ENCODE peak calls at places on chromosomes 12 and 14, in six cellular contexts. One of them, this sample, is unnamed.

GRCh38 chr12:112370156-112370555 is 12.1 kb downstream of the HECTD4 start:
- DNase-seq in AG09309: no peak
- DNase-seq in uterus: no peak
- DNase-seq in HT1080: no peak
- DNase-seq in COR-L47: no peak
- DNase-seq in NCI-H1417 treated with DMSO at 0.1 percent for 48 hours: no peak
- DNase-seq in this sample: no peak

GRCh38 chr12:43060738-43061137 is 471.2 kb upstream of the PRICKLE1 start:
- DNase-seq in AG09309: no peak
- DNase-seq in uterus: no peak
- DNase-seq in HT1080: no peak
- DNase-seq in COR-L47: no peak
- DNase-seq in NCI-H1417 treated with DMSO at 0.1 percent for 48 hours: no peak
- DNase-seq in this sample: no peak

GRCh38 chr12:115472852-115473251 is 788.9 kb upstream of the TBX3 start:
- DNase-seq in AG09309: no peak
- DNase-seq in uterus: no peak
- DNase-seq in HT1080: no peak
- DNase-seq in COR-L47: no peak
- DNase-seq in NCI-H1417 treated with DMSO at 0.1 percent for 48 hours: no peak
- DNase-seq in this sample: no peak

GRCh38 chr12:70756118-70756517 is 118.9 kb upstream of the PTPRB start:
- DNase-seq in AG09309: peak
- DNase-seq in uterus: peak
- DNase-seq in HT1080: peak
- DNase-seq in COR-L47: no peak
- DNase-seq in NCI-H1417 treated with DMSO at 0.1 percent for 48 hours: no peak
- DNase-seq in this sample: no peak

GRCh38 chr14:90568405-90568804 is 171.6 kb downstream of the CALM1 start:
- DNase-seq in AG09309: no peak
- DNase-seq in uterus: no peak
- DNase-seq in HT1080: no peak
- DNase-seq in COR-L47: no peak
- DNase-seq in NCI-H1417 treated with DMSO at 0.1 percent for 48 hours: no peak
- DNase-seq in this sample: no peak

GRCh38 chr12:1607940-1608782 is 13.8 kb upstream of the FBXL14 start:
- DNase-seq in AG09309: no peak
- DNase-seq in uterus: no peak
- DNase-seq in HT1080: no peak
- DNase-seq in COR-L47: no peak
- DNase-seq in NCI-H1417 treated with DMSO at 0.1 percent for 48 hours: no peak
- DNase-seq in this sample: no peak

GRCh38 chr14:93884950-93885349 is 42.2 kb upstream of the FAM181A start:
- DNase-seq in AG09309: no peak
- DNase-seq in uterus: no peak
- DNase-seq in HT1080: no peak
- DNase-seq in COR-L47: no peak
- DNase-seq in NCI-H1417 treated with DMSO at 0.1 percent for 48 hours: no peak
- DNase-seq in this sample: no peak

GRCh38 chr12:52182456-52182855 is 9.4 kb downstream of the KRT80 start:
- DNase-seq in AG09309: no peak
- DNase-seq in uterus: no peak
- DNase-seq in HT1080: no peak
- DNase-seq in COR-L47: peak
- DNase-seq in NCI-H1417 treated with DMSO at 0.1 percent for 48 hours: no peak
- DNase-seq in this sample: no peak

GRCh38 chr12:87801860-87802720 is 227.1 kb downstream of the C12orf50 start:
- DNase-seq in AG09309: no peak
- DNase-seq in uterus: no peak
- DNase-seq in HT1080: peak
- DNase-seq in COR-L47: peak
- DNase-seq in NCI-H1417 treated with DMSO at 0.1 percent for 48 hours: no peak
- DNase-seq in this sample: no peak

GRCh38 chr12:18747960-18748359 is 10.0 kb downstream of the CAPZA3 start:
- DNase-seq in AG09309: peak
- DNase-seq in uterus: no peak
- DNase-seq in HT1080: peak
- DNase-seq in COR-L47: no peak
- DNase-seq in NCI-H1417 treated with DMSO at 0.1 percent for 48 hours: no peak
- DNase-seq in this sample: peak

GRCh38 chr12:107731376-107731775 is 29.6 kb downstream of the PRDM4 start:
- DNase-seq in AG09309: no peak
- DNase-seq in uterus: no peak
- DNase-seq in HT1080: no peak
- DNase-seq in COR-L47: no peak
- DNase-seq in NCI-H1417 treated with DMSO at 0.1 percent for 48 hours: no peak
- DNase-seq in this sample: no peak

GRCh38 chr14:99725774-99726537 is 41.9 kb downstream of the CYP46A1 start:
- DNase-seq in AG09309: no peak
- DNase-seq in uterus: no peak
- DNase-seq in HT1080: no peak
- DNase-seq in COR-L47: no peak
- DNase-seq in NCI-H1417 treated with DMSO at 0.1 percent for 48 hours: no peak
- DNase-seq in this sample: no peak

GRCh38 chr14:99524804-99525698 is 43.8 kb downstream of the CCNK start:
- DNase-seq in AG09309: no peak
- DNase-seq in uterus: no peak
- DNase-seq in HT1080: peak
- DNase-seq in COR-L47: peak
- DNase-seq in NCI-H1417 treated with DMSO at 0.1 percent for 48 hours: no peak
- DNase-seq in this sample: no peak

GRCh38 chr14:52025310-52025709 is 36.0 kb downstream of the RTRAF start:
- DNase-seq in AG09309: peak
- DNase-seq in uterus: no peak
- DNase-seq in HT1080: peak
- DNase-seq in COR-L47: no peak
- DNase-seq in NCI-H1417 treated with DMSO at 0.1 percent for 48 hours: no peak
- DNase-seq in this sample: peak

This sample was measured in GM04504.